ENCODE peak calls at places on chromosomes 5 and 9, in five cellular contexts. J is K562; I is CD8-positive, alpha-beta T cell; D is upper lobe of right lung; B is CD4-positive, alpha-beta T cell. X is an unnamed sample.

GRCh38 chr5:67025437-67025836 is 171.2 kb downstream of the CD180 start:
- ATAC-seq in J (no peak), I (no peak), D (no peak), B (no peak), X (no peak)

GRCh38 chr9:137050570-137050969 is 3.3 kb downstream of the ENTPD2 start:
- ATAC-seq in J (no peak), I (no peak), D (no peak), B (no peak), X (no peak)

GRCh38 chr5:67037171-67037570 is 159.4 kb downstream of the CD180 start:
- ATAC-seq in J (no peak), I (no peak), D (no peak), B (no peak), X (no peak)

GRCh38 chr5:148653271-148653839 is 972 bp downstream of the HTR4 start:
- ATAC-seq in J (no peak), I (no peak), D (no peak), B (no peak), X (peak)

GRCh38 chr5:170057311-170057710 is 48.4 kb upstream of the FOXI1 start:
- ATAC-seq in J (no peak), I (no peak), D (peak), B (no peak), X (no peak)

GRCh38 chr9:89567649-89568048 is 37.2 kb upstream of the GADD45G start:
- ATAC-seq in J (no peak), I (no peak), D (no peak), B (no peak), X (no peak)

GRCh38 chr5:77425420-77425819 is 66.7 kb downstream of the WDR41 start:
- ATAC-seq in J (no peak), I (no peak), D (peak), B (no peak), X (no peak)

GRCh38 chr9:77156646-77157371 is 20.5 kb upstream of the VPS13A start:
- ATAC-seq in J (no peak), I (no peak), D (no peak), B (no peak), X (no peak)

GRCh38 chr9:4943346-4943745 is 41.7 kb upstream of the JAK2 start:
- ATAC-seq in J (no peak), I (no peak), D (no peak), B (no peak), X (no peak)

GRCh38 chr5:73987915-73988314 is 361.9 kb downstream of the ARHGEF28 start:
- ATAC-seq in J (no peak), I (no peak), D (no peak), B (no peak), X (no peak)

GRCh38 chr9:85292261-85292660 is 449.5 kb downstream of the AGTPBP1 start:
- ATAC-seq in J (no peak), I (no peak), D (no peak), B (no peak), X (no peak)

GRCh38 chr5:124907098-124907644 is 160.7 kb upstream of the ZNF608 start:
- ATAC-seq in J (no peak), I (no peak), D (no peak), B (no peak), X (no peak)

GRCh38 chr9:76665458-76665857 is 98.8 kb upstream of the PCA3 start:
- ATAC-seq in J (no peak), I (no peak), D (no peak), B (no peak), X (no peak)

GRCh38 chr5:74396913-74397606 is 243.5 kb downstream of the ENC1 start:
- ATAC-seq in J (no peak), I (no peak), D (no peak), B (no peak), X (no peak)

GRCh38 chr9:113375057-113376023 is 1.4 kb downstream of the HDHD3 start:
- ATAC-seq in J (no peak), I (no peak), D (no peak), B (no peak), X (no peak)

GRCh38 chr5:128258387-128258786 is 174.8 kb downstream of the SLC12A2 start:
- ATAC-seq in J (no peak), I (no peak), D (no peak), B (no peak), X (no peak)